ENCODE peak calls at places on chromosomes 13 and 19, in nine cellular contexts. F, S, T, D, L, K, R, U and O are unnamed samples.

GRCh38 chr19:41945135-41945766 is 13.9 kb downstream of the RABAC1 start:
- DNase-seq in F (no peak), D (no peak), K (peak; percentile 97), U (no peak), T (peak; percentile 97), L (no peak), S (no peak), R (no peak), O (peak; percentile 90)

GRCh38 chr13:92716749-92717148 is 509.9 kb upstream of the GPC6 start:
- DNase-seq in R (no peak), T (no peak), L (no peak), S (no peak), K (no peak), D (peak; percentile 55), F (peak; percentile 2), U (no peak), O (no peak)

GRCh38 chr19:47095707-47096704 is 17.6 kb downstream of the ZC3H4 start:
- DNase-seq in U (peak; percentile 72), R (peak; percentile 49), S (peak; percentile 98), D (peak; percentile 45), T (no peak), F (peak; percentile 94), K (no peak), L (no peak), O (no peak)

GRCh38 chr19:47351545-47351944 is 2.4 kb downstream of the DHX34 start:
- DNase-seq in U (no peak), F (peak; percentile 37), T (peak; percentile 54), K (no peak), L (peak; percentile 49), D (peak; percentile 33), S (no peak), R (no peak), O (no peak)

GRCh38 chr13:108096301-108096700 is 119.0 kb downstream of the LIG4 start:
- DNase-seq in D (no peak), S (no peak), T (no peak), R (no peak), L (no peak), U (no peak), K (no peak), F (peak; percentile 75), O (no peak)

GRCh38 chr19:33470686-33471085 is 50.9 kb downstream of the PEPD start:
- DNase-seq in L (no peak), T (no peak), S (no peak), D (no peak), K (no peak), U (no peak), R (no peak), F (no peak), O (no peak)

GRCh38 chr13:110575322-110576069 is 14.0 kb upstream of the RAB20 start:
- DNase-seq in S (peak; percentile 29), L (peak; percentile 54), F (no peak), T (no peak), K (no peak), U (peak; percentile 23), D (peak; percentile 33), R (no peak), O (no peak)

GRCh38 chr13:108807841-108808240 is 178.4 kb downstream of the MYO16 start:
- DNase-seq in T (no peak), K (no peak), F (no peak), L (no peak), S (no peak), D (no peak), U (no peak), R (no peak), O (no peak)

GRCh38 chr19:11534538-11534937 is 4.1 kb upstream of the CNN1 start:
- DNase-seq in D (no peak), T (no peak), S (no peak), U (no peak), L (no peak), R (no peak), K (no peak), F (no peak), O (no peak)

GRCh38 chr13:113001251-113002140 is 32.5 kb downstream of the MCF2L start:
- DNase-seq in L (no peak), U (no peak), T (no peak), D (peak; percentile 20), R (no peak), S (peak; percentile 91), K (no peak), F (peak; percentile 26), O (no peak)

GRCh38 chr19:21468791-21469190 is 36.6 kb upstream of the ZNF429 start:
- DNase-seq in K (no peak), R (no peak), D (no peak), U (no peak), T (no peak), S (no peak), F (no peak), L (no peak), O (no peak)

GRCh38 chr19:58544591-58545285 is 874 bp downstream of the TRIM28 start:
- DNase-seq in S (no peak), T (peak; percentile 78), R (peak; percentile 74), K (peak; percentile 79), F (peak; percentile 55), U (peak; percentile 50), L (peak; percentile 79), D (peak; percentile 66), O (peak; percentile 77)

GRCh38 chr13:51731759-51732158 is 72.2 kb downstream of the DHRS12 start:
- DNase-seq in L (no peak), K (no peak), U (no peak), R (no peak), F (peak; percentile 19), T (no peak), D (peak; percentile 82), S (no peak), O (no peak)

GRCh38 chr19:16117594-16118033 is 5.9 kb downstream of the RAB8A start:
- DNase-seq in K (no peak), L (no peak), T (peak; percentile 71), U (no peak), S (no peak), F (no peak), R (no peak), D (no peak), O (no peak)

GRCh38 chr19:8240274-8241229 is 31.4 kb downstream of the CERS4 start:
- DNase-seq in D (peak; percentile 98), U (peak; percentile 85), F (peak; percentile 90), L (peak; percentile 95), T (peak; percentile 60), K (peak; percentile 66), S (peak; percentile 74), R (peak; percentile 97), O (peak; percentile 22)

GRCh38 chr13:24053505-24054251 is 106.8 kb upstream of the SPATA13 start:
- DNase-seq in D (peak; percentile 74), F (peak; percentile 91), R (peak; percentile 72), T (peak; percentile 78), U (no peak), K (peak; percentile 67), L (peak; percentile 47), S (peak; percentile 55), O (peak; percentile 63)

GRCh38 chr13:50410921-50411712 is 395.9 kb downstream of the KCNRG start:
- DNase-seq in D (peak; percentile 81), R (no peak), T (no peak), U (no peak), S (peak; percentile 79), K (no peak), F (peak; percentile 82), L (peak; percentile 91), O (no peak)

DNA sequence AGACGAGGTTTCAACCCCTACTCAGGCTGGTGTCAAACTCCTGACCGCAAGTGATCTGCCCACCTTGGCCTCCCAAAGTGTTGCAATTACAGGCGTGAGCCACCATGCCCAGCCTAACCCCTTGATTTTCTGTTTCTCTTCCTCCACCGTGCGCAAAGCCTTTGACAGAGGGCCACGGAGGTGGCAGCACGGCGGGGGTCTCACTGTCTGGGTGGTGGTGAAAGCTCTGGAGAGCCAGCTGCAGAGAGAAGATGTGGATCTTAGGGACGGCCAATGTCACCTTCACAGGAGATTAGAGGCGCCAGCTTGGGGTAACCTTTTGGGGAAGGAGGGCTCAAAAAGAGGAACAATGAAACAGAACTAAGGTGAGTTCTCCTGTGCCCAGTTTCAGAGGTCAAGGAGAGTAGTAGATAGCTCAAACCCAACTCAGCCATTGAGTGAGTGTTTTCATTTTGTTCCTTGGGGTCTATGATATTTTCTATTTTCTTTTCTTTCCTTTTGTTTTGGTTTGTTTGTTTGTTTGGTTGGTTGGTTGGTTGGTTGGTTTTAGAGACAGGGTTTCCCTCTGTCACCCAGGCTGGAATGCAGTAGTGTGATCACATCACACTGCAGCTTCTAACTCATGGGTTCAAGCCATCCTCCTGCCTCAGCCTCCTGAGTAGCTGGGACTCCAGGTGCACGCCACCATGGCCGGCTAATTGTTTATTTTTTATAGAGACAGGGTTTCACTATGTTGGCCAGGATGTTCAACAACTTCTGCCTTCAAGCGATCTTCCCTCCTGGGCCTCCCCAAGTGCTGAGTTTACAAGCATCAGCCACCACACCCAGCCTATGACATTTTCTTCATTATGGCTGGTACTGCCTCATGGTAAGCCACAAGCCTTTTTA is 37.7 kb downstream of the GPR42 start:
- DNase-seq in R (no peak), F (no peak), D (no peak), L (no peak), U (no peak), K (no peak), T (peak; percentile 19), S (no peak), O (no peak)
- H3K36me3 ChIP-seq in R (no peaks in the 10 kb centered on the region), F (no peaks in the 10 kb centered on the region), D (no peaks in the 10 kb centered on the region), L (no peaks in the 10 kb centered on the region), U (no peaks in the 10 kb centered on the region), K (no peaks in the 10 kb centered on the region), T (no peaks in the 10 kb centered on the region), S (no peaks in the 10 kb centered on the region), O (no peaks in the 10 kb centered on the region)

DNA sequence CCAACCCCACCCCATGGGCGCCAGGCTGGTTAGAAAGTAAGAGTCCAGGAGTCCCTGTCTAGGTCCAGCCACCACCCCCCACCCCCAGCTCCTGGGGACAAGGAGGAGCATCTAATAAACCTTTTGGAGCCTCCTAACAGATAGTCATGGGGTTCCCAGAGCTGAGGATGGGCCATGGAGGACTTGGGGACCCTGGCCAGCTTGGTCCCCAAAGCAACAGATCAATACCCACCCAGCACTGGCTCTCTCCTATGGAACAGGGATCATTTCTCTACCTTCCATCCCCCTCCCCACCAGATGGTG is 9.4 kb downstream of the NR2F6 start:
- DNase-seq in L (no peak), U (no peak), D (no peak), K (no peak), F (no peak), S (peak; percentile 22), R (no peak), T (no peak), O (no peak)
- H3K4me3 ChIP-seq in L (no peak overlapping the region), U (no peak overlapping the region), D (no peak overlapping the region), K (no peak overlapping the region), F (no peak overlapping the region), S (no peak overlapping the region), R (no peak overlapping the region), T (peak overlapping the region; percentile 40), O (no peak overlapping the region)

DNA sequence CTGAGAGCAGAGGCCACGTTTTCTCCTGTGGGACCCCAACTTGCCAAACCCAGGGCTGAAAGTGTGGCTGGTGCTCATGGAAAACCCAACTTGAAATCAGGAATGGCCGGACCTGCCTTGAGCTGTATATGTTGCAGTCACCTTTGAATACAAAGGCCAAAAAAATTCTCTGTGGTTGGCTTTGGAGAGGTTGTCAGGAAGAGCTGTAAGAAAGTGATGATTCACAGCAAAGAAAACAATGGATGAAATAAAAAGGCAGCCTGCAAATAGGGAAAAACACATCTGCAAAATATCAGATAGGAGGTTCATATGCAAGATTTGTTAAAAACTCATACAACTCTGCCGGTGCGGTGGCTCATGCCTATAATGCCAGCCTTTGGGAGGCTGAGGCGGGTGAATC is 715.8 kb downstream of the UQCRFS1 start:
- DNase-seq in S (no peak), U (no peak), T (no peak), D (peak; percentile 29), K (no peak), R (no peak), F (peak; percentile 1), L (no peak), O (no peak)
- H3K36me3 ChIP-seq in S (no peaks in the 10 kb centered on the region), U (no peaks in the 10 kb centered on the region), T (no peaks in the 10 kb centered on the region), D (no peaks in the 10 kb centered on the region), K (no peaks in the 10 kb centered on the region), R (no peaks in the 10 kb centered on the region), F (no peaks in the 10 kb centered on the region), L (peaks cover 62% of the 10 kb centered on the region), O (no peaks in the 10 kb centered on the region)

GRCh38 chr13:75195479-75196111 is 286.4 kb downstream of the TBC1D4 start:
- DNase-seq in S (no peak), K (no peak), U (no peak), D (peak; percentile 67), T (no peak), L (no peak), R (no peak), F (no peak), O (no peak)
- H3K4me3 ChIP-seq in S (no peak overlapping the region), K (no peak overlapping the region), U (no peak overlapping the region), D (no peak overlapping the region), T (no peak overlapping the region), L (no peak overlapping the region), R (no peak overlapping the region), F (no peak overlapping the region), O (no peak overlapping the region)